ENCODE peak calls at places on chromosome X, in seven cellular contexts. One of them, this sample, is unnamed.

GRCh38 chrX:68490644-68491043 is 8.2 kb upstream of the YIPF6 start:
- DNase-seq in hepatocyte: peak; percentile 42
- DNase-seq in GM12878: no peak
- DNase-seq in lower lobe of right lung: no peak
- DNase-seq in spleen: no peak
- DNase-seq in esophagus squamous epithelium: no peak
- DNase-seq in stomach: no peak
- DNase-seq in this sample: no peak

GRCh38 chrX:123481908-123482873 is 250.7 kb downstream of the THOC2 start:
- DNase-seq in hepatocyte: no peak
- DNase-seq in GM12878: no peak
- DNase-seq in lower lobe of right lung: no peak
- DNase-seq in spleen: no peak
- DNase-seq in esophagus squamous epithelium: no peak
- DNase-seq in stomach: no peak
- DNase-seq in this sample: no peak

GRCh38 chrX:54615109-54615508 is 85.1 kb downstream of the GNL3L start:
- DNase-seq in hepatocyte: no peak
- DNase-seq in GM12878: no peak
- DNase-seq in lower lobe of right lung: no peak
- DNase-seq in spleen: no peak
- DNase-seq in esophagus squamous epithelium: no peak
- DNase-seq in stomach: no peak
- DNase-seq in this sample: no peak

GRCh38 chrX:152637649-152638442 is at the start of gene GABRQ:
- DNase-seq in hepatocyte: peak; percentile 75
- DNase-seq in GM12878: no peak
- DNase-seq in lower lobe of right lung: peak; percentile 47
- DNase-seq in spleen: no peak
- DNase-seq in esophagus squamous epithelium: no peak
- DNase-seq in stomach: peak; percentile 29
- DNase-seq in this sample: peak; percentile 67

GRCh38 chrX:48966796-48967579 is 4.7 kb downstream of the KCND1 start:
- DNase-seq in hepatocyte: no peak
- DNase-seq in GM12878: no peak
- DNase-seq in lower lobe of right lung: no peak
- DNase-seq in spleen: no peak
- DNase-seq in esophagus squamous epithelium: no peak
- DNase-seq in stomach: no peak
- DNase-seq in this sample: no peak

GRCh38 chrX:78708171-78708570 is 39.3 kb upstream of the LPAR4 start:
- DNase-seq in hepatocyte: peak; percentile 9
- DNase-seq in GM12878: no peak
- DNase-seq in lower lobe of right lung: no peak
- DNase-seq in spleen: no peak
- DNase-seq in esophagus squamous epithelium: no peak
- DNase-seq in stomach: no peak
- DNase-seq in this sample: no peak

GRCh38 chrX:153935326-153935851 is 552 bp upstream of the NAA10 start:
- DNase-seq in hepatocyte: no peak
- DNase-seq in GM12878: no peak
- DNase-seq in lower lobe of right lung: no peak
- DNase-seq in spleen: no peak
- DNase-seq in esophagus squamous epithelium: no peak
- DNase-seq in stomach: no peak
- DNase-seq in this sample: no peak

GRCh38 chrX:85516131-85516530 is 136.7 kb upstream of the POF1B start:
- DNase-seq in hepatocyte: no peak
- DNase-seq in GM12878: no peak
- DNase-seq in lower lobe of right lung: no peak
- DNase-seq in spleen: no peak
- DNase-seq in esophagus squamous epithelium: no peak
- DNase-seq in stomach: no peak
- DNase-seq in this sample: no peak

GRCh38 chrX:80602017-80602765 is 181.9 kb downstream of the TENT5D start:
- DNase-seq in hepatocyte: no peak
- DNase-seq in GM12878: no peak
- DNase-seq in lower lobe of right lung: no peak
- DNase-seq in spleen: no peak
- DNase-seq in esophagus squamous epithelium: no peak
- DNase-seq in stomach: no peak
- DNase-seq in this sample: no peak

GRCh38 chrX:63350551-63350950 is 581 bp downstream of the SPIN4 start:
- DNase-seq in hepatocyte: peak; percentile 18
- DNase-seq in GM12878: peak; percentile 5
- DNase-seq in lower lobe of right lung: peak; percentile 45
- DNase-seq in spleen: peak; percentile 75
- DNase-seq in esophagus squamous epithelium: no peak
- DNase-seq in stomach: no peak
- DNase-seq in this sample: peak; percentile 62

GRCh38 chrX:12197030-12197429 is 58.8 kb downstream of the FRMPD4 start:
- DNase-seq in hepatocyte: no peak
- DNase-seq in GM12878: no peak
- DNase-seq in lower lobe of right lung: no peak
- DNase-seq in spleen: no peak
- DNase-seq in esophagus squamous epithelium: no peak
- DNase-seq in stomach: no peak
- DNase-seq in this sample: no peak

GRCh38 chrX:70087857-70088256 is 25.6 kb downstream of the OTUD6A start:
- DNase-seq in hepatocyte: peak; percentile 43
- DNase-seq in GM12878: no peak
- DNase-seq in lower lobe of right lung: no peak
- DNase-seq in spleen: no peak
- DNase-seq in esophagus squamous epithelium: no peak
- DNase-seq in stomach: peak; percentile 50
- DNase-seq in this sample: no peak

GRCh38 chrX:1659664-1660461 is 45.0 kb downstream of the ASMT start:
- DNase-seq in hepatocyte: no peak
- DNase-seq in GM12878: no peak
- DNase-seq in lower lobe of right lung: no peak
- DNase-seq in spleen: peak; percentile 81
- DNase-seq in esophagus squamous epithelium: no peak
- DNase-seq in stomach: no peak
- DNase-seq in this sample: no peak

GRCh38 chrX:132209527-132209926 is 9.7 kb downstream of the RAP2C start:
- DNase-seq in hepatocyte: no peak
- DNase-seq in GM12878: no peak
- DNase-seq in lower lobe of right lung: no peak
- DNase-seq in spleen: no peak
- DNase-seq in esophagus squamous epithelium: no peak
- DNase-seq in stomach: no peak
- DNase-seq in this sample: no peak

GRCh38 chrX:75746891-75747639 is 38.0 kb downstream of the MAGEE2 start:
- DNase-seq in hepatocyte: peak; percentile 57
- DNase-seq in GM12878: no peak
- DNase-seq in lower lobe of right lung: peak; percentile 51
- DNase-seq in spleen: peak; percentile 85
- DNase-seq in esophagus squamous epithelium: no peak
- DNase-seq in stomach: peak; percentile 42
- DNase-seq in this sample: peak; percentile 67

GRCh38 chrX:63434665-63435064 is 83.5 kb upstream of the SPIN4 start:
- DNase-seq in hepatocyte: peak; percentile 25
- DNase-seq in GM12878: no peak
- DNase-seq in lower lobe of right lung: no peak
- DNase-seq in spleen: no peak
- DNase-seq in esophagus squamous epithelium: no peak
- DNase-seq in stomach: no peak
- DNase-seq in this sample: no peak

GRCh38 chrX:34849371-34849770 is 93.2 kb upstream of the FAM47B start:
- DNase-seq in hepatocyte: no peak
- DNase-seq in GM12878: no peak
- DNase-seq in lower lobe of right lung: no peak
- DNase-seq in spleen: no peak
- DNase-seq in esophagus squamous epithelium: no peak
- DNase-seq in stomach: no peak
- DNase-seq in this sample: no peak

GRCh38 chrX:41116948-41117347 is 31.7 kb downstream of the USP9X start:
- DNase-seq in hepatocyte: no peak
- DNase-seq in GM12878: peak; percentile 71
- DNase-seq in lower lobe of right lung: no peak
- DNase-seq in spleen: no peak
- DNase-seq in esophagus squamous epithelium: no peak
- DNase-seq in stomach: no peak
- DNase-seq in this sample: no peak

GRCh38 chrX:110180176-110180927 is 137.5 kb downstream of the AMMECR1 start:
- DNase-seq in hepatocyte: peak; percentile 37
- DNase-seq in GM12878: no peak
- DNase-seq in lower lobe of right lung: no peak
- DNase-seq in spleen: no peak
- DNase-seq in esophagus squamous epithelium: no peak
- DNase-seq in stomach: no peak
- DNase-seq in this sample: no peak

GRCh38 chrX:31563792-31564191 is 492.0 kb upstream of the FTHL17 start:
- DNase-seq in hepatocyte: no peak
- DNase-seq in GM12878: no peak
- DNase-seq in lower lobe of right lung: no peak
- DNase-seq in spleen: no peak
- DNase-seq in esophagus squamous epithelium: no peak
- DNase-seq in stomach: no peak
- DNase-seq in this sample: no peak

GRCh38 chrX:134909258-134909657 is 81.5 kb upstream of the SMIM10 start:
- DNase-seq in hepatocyte: no peak
- DNase-seq in GM12878: no peak
- DNase-seq in lower lobe of right lung: no peak
- DNase-seq in spleen: no peak
- DNase-seq in esophagus squamous epithelium: no peak
- DNase-seq in stomach: no peak
- DNase-seq in this sample: no peak

GRCh38 chrX:39137363-39137954 is 336.2 kb downstream of the MID1IP1 start:
- DNase-seq in hepatocyte: no peak
- DNase-seq in GM12878: no peak
- DNase-seq in lower lobe of right lung: no peak
- DNase-seq in spleen: no peak
- DNase-seq in esophagus squamous epithelium: no peak
- DNase-seq in stomach: no peak
- DNase-seq in this sample: no peak

DNA sequence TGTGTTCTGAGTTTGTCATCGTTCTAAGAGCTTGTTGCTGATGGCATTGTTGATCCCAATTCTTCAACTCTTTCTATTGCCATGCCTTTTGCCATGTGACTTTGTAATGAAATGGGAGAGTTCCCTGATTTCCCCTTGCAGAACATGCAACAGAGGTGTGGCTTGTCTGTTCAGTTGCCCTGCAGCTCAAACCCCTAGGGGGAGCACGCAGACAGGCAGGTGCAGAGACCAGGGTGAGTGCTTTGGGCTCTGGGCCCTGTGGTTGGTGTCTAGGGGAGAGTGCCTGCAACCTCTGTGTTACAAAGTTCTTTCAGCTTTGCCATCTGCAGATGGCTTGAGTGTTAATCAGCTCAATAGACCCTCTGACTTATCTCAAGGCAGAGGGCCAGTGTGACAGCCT is 332.7 kb downstream of the MID1IP1 start:
- DNase-seq in hepatocyte: peak; percentile 15
- DNase-seq in GM12878: no peak
- DNase-seq in lower lobe of right lung: no peak
- DNase-seq in spleen: peak; percentile 79
- DNase-seq in esophagus squamous epithelium: no peak
- DNase-seq in stomach: peak; percentile 26
- DNase-seq in this sample: no peak
- TF ChIP-seq CTCF in hepatocyte: no peak
- TF ChIP-seq CTCF in GM12878: peak; percentile 62
- TF ChIP-seq CTCF in lower lobe of right lung: no peak
- TF ChIP-seq CTCF in spleen: no peak
- TF ChIP-seq CTCF in esophagus squamous epithelium: no peak
- TF ChIP-seq CTCF in stomach: no peak
- TF ChIP-seq CTCF in this sample: peak; percentile 7

DNA sequence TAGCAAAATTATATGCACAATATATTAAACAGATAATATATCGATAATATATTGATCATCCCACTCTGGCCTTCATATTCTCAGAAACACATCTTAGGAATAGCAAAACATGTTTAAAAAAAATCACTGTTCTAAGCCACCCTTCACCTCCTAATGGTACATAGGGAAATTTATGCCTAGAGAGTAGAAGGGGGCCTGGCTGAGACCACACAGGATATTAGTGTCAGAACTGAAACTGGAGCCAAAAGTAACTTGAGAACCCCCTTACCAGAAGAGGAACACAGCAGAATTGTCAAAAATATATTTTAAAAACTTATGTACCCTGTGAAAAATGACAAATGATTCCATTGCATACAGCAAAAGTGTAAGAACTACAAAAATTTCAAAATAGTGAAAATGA is 173.1 kb downstream of the VSIG4 start:
- DNase-seq in hepatocyte: no peak
- DNase-seq in GM12878: no peak
- DNase-seq in lower lobe of right lung: no peak
- DNase-seq in spleen: no peak
- DNase-seq in esophagus squamous epithelium: no peak
- DNase-seq in stomach: no peak
- DNase-seq in this sample: no peak
- H3K9me3 ChIP-seq in hepatocyte: no peaks in the 10 kb centered on the region
- H3K9me3 ChIP-seq in GM12878: no peaks in the 10 kb centered on the region
- H3K9me3 ChIP-seq in lower lobe of right lung: no peaks in the 10 kb centered on the region
- H3K9me3 ChIP-seq in spleen: no peaks in the 10 kb centered on the region
- H3K9me3 ChIP-seq in esophagus squamous epithelium: no peaks in the 10 kb centered on the region
- H3K9me3 ChIP-seq in stomach: no peaks in the 10 kb centered on the region
- H3K9me3 ChIP-seq in this sample: no peaks in the 10 kb centered on the region

GRCh38 chrX:140149761-140150160 is 184.4 kb upstream of the CXorf66 start:
- DNase-seq in hepatocyte: no peak
- DNase-seq in GM12878: no peak
- DNase-seq in lower lobe of right lung: no peak
- DNase-seq in spleen: no peak
- DNase-seq in esophagus squamous epithelium: no peak
- DNase-seq in stomach: no peak
- DNase-seq in this sample: no peak
- TF ChIP-seq CTCF in hepatocyte: no peak
- TF ChIP-seq CTCF in GM12878: no peak
- TF ChIP-seq CTCF in lower lobe of right lung: no peak
- TF ChIP-seq CTCF in spleen: no peak
- TF ChIP-seq CTCF in esophagus squamous epithelium: no peak
- TF ChIP-seq CTCF in stomach: no peak
- TF ChIP-seq CTCF in this sample: no peak

DNA sequence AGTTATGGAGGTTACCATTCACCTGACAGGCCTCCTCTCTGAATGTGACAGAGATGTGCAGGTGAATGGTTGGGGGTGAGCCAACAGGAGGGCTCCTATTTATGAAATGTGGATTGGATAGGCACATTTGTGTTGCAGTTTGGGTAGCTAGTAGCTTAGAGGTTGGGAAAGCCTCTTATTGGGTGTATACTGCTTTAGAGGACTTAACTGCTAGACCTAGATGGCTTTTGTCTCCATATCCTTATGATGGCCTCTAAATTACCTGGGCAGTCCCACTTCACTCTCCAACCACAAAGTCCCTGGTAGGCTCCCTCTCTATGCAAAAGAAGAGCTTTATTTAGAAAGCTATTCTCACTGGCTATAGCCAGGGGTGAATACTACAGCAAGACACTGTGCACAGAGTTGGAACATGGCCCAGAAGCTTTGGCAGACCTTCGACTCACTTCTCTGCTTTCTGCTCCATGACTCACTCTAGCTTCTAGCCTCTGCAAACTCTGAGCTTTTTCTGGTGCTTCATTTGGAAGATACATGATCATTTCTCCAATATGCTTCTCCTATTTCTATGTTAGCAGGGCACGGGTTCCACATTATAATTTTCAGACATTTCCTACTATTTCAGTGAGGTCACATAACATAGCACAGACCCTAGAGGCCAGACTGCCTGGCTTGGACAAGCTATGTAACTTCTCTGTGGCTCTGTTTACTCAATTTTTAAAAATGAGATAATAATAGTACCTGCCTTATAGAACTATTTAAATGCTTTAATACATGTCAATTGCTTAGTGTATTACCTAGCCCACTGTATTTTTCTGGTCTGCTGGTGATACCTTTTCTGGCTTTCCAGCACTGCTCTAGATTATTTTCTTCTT is 6.0 kb upstream of the VGLL1 start:
- DNase-seq in hepatocyte: peak; percentile 59
- DNase-seq in GM12878: no peak
- DNase-seq in lower lobe of right lung: peak; percentile 38
- DNase-seq in spleen: no peak
- DNase-seq in esophagus squamous epithelium: no peak
- DNase-seq in stomach: peak; percentile 76
- DNase-seq in this sample: no peak
- H3K9me3 ChIP-seq in hepatocyte: no peaks in the 10 kb centered on the region
- H3K9me3 ChIP-seq in GM12878: no peaks in the 10 kb centered on the region
- H3K9me3 ChIP-seq in lower lobe of right lung: no peaks in the 10 kb centered on the region
- H3K9me3 ChIP-seq in spleen: no peaks in the 10 kb centered on the region
- H3K9me3 ChIP-seq in esophagus squamous epithelium: no peaks in the 10 kb centered on the region
- H3K9me3 ChIP-seq in stomach: no peaks in the 10 kb centered on the region
- H3K9me3 ChIP-seq in this sample: no peaks in the 10 kb centered on the region